ENCODE peak calls at places on chromosomes 12 and 14, in ten cellular contexts. R is A549; J is astrocyte of the spinal cord; Z is body of pancreas; V is progenitor cell of endocrine pancreas; Y is activated CD8-positive, alpha-beta T cell treated with anti-CD3 and anti-CD28 coated beads for 36 hours; B is glutamatergic neuron; Q is ovary; L is GM12865; T is Caco-2. X is an unnamed sample.

GRCh38 chr12:53054112-53054878 is 4.4 kb downstream of the TNS2 start:
- DNase-seq in R (peak; percentile 86), J (peak; percentile 89), Z (peak; percentile 98), V (peak; percentile 88), Y (peak; percentile 97), B (peak; percentile 94), Q (peak; percentile 97), L (peak; percentile 92), T (peak; percentile 98), X (peak; percentile 94)

GRCh38 chr14:34246206-34246605 is 215.8 kb downstream of the SPTSSA start:
- DNase-seq in R (no peak), J (no peak), Z (no peak), V (no peak), Y (no peak), B (no peak), Q (no peak), L (no peak), T (no peak), X (no peak)

GRCh38 chr12:6053541-6053940 is 70.9 kb downstream of the VWF start:
- DNase-seq in R (no peak), J (no peak), Z (no peak), V (no peak), Y (no peak), B (no peak), Q (no peak), L (no peak), T (peak; percentile 73), X (no peak)

GRCh38 chr12:53659011-53659551 is 16.8 kb downstream of the ATP5MC2 start:
- DNase-seq in R (peak; percentile 25), J (peak; percentile 93), Z (peak; percentile 78), V (peak; percentile 19), Y (no peak), B (no peak), Q (peak; percentile 39), L (no peak), T (peak; percentile 68), X (peak; percentile 9)

GRCh38 chr12:132099739-132100138 is 44.4 kb downstream of the DDX51 start:
- DNase-seq in R (no peak), J (no peak), Z (no peak), V (no peak), Y (no peak), B (no peak), Q (no peak), L (no peak), T (no peak), X (no peak)

GRCh38 chr12:93738199-93739058 is 61.3 kb downstream of the CRADD start:
- DNase-seq in R (no peak), J (no peak), Z (no peak), V (no peak), Y (no peak), B (no peak), Q (no peak), L (no peak), T (no peak), X (no peak)

GRCh38 chr14:68417007-68417659 is 375.7 kb downstream of the ZFP36L1 start:
- DNase-seq in R (no peak), J (no peak), Z (no peak), V (no peak), Y (no peak), B (no peak), Q (no peak), L (no peak), T (no peak), X (no peak)

GRCh38 chr12:103505371-103506236 is 9.8 kb upstream of the C12orf42 start:
- DNase-seq in R (no peak), J (peak; percentile 3), Z (no peak), V (no peak), Y (peak; percentile 92), B (no peak), Q (no peak), L (peak; percentile 97), T (no peak), X (no peak)

GRCh38 chr12:14521822-14522221 is 45.9 kb downstream of the PLBD1 start:
- DNase-seq in R (no peak), J (no peak), Z (no peak), V (no peak), Y (no peak), B (no peak), Q (no peak), L (no peak), T (no peak), X (no peak)

GRCh38 chr14:23953464-23954278 is at the start of gene DHRS4:
- DNase-seq in R (peak; percentile 64), J (peak; percentile 83), Z (peak; percentile 89), V (peak; percentile 63), Y (peak; percentile 88), B (peak; percentile 89), Q (peak; percentile 85), L (peak; percentile 89), T (peak; percentile 80), X (peak; percentile 85)

GRCh38 chr12:65962921-65963883 is 138.9 kb downstream of the HMGA2 start:
- DNase-seq in R (no peak), J (peak; percentile 75), Z (no peak), V (no peak), Y (peak; percentile 35), B (peak; percentile 56), Q (no peak), L (peak; percentile 23), T (peak; percentile 42), X (peak; percentile 16)

GRCh38 chr12:11729008-11729407 is 79.5 kb downstream of the ETV6 start:
- DNase-seq in R (no peak), J (no peak), Z (peak; percentile 90), V (no peak), Y (no peak), B (no peak), Q (no peak), L (peak; percentile 78), T (no peak), X (no peak)

GRCh38 chr14:28294834-28295440 is 471.6 kb upstream of the FOXG1 start:
- DNase-seq in R (no peak), J (peak; percentile 57), Z (no peak), V (no peak), Y (peak; percentile 2), B (no peak), Q (no peak), L (no peak), T (no peak), X (no peak)
- TF ChIP-seq CTCF in R (peak; percentile 10), J (peak; percentile 34), Z (no peak), V (peak; percentile 55), Y (no peak), B (peak; percentile 46), Q (no peak), L (no peak), T (peak; percentile 40), X (peak; percentile 14)

DNA sequence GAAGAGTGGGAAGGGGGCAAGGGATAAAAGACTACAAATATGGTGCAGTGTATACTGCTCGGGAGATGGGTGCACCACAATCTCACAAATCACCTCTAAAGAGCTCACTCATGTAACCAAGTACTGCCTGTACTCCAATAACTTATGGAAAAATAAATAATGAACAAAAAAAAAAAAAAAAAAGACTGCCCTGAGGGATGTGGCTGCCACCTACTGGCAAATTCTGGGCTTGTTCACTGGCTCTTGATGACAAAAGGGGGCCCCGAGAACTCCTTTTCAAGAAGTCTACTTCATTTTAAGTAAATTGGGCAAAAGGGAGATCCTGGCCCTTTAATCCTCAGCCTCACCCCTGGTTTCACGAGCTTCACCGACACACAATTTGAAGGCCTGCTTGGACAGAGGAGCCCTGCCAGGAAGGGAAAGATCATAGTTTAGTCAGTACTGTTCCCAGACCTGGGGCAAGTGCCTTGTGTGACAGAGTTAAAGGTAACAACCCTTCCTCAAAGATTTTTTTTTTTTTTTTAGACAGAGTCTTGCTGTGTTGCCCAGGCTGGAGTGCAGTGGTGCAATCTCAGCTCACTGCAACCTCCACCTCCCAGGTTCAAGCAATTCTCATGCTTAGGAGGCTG is 26.1 kb upstream of the STAC3 start:
- DNase-seq in R (peak; percentile 34), J (peak; percentile 21), Z (peak; percentile 23), V (no peak), Y (peak; percentile 67), B (no peak), Q (no peak), L (peak; percentile 31), T (no peak), X (no peak)
- TF ChIP-seq CTCF in R (peak; percentile 55), J (peak; percentile 59), Z (peak; percentile 17), V (peak; percentile 43), Y (peak; percentile 19), B (no peak), Q (no peak), L (peak; percentile 22), T (peak; percentile 25), X (no peak)

DNA sequence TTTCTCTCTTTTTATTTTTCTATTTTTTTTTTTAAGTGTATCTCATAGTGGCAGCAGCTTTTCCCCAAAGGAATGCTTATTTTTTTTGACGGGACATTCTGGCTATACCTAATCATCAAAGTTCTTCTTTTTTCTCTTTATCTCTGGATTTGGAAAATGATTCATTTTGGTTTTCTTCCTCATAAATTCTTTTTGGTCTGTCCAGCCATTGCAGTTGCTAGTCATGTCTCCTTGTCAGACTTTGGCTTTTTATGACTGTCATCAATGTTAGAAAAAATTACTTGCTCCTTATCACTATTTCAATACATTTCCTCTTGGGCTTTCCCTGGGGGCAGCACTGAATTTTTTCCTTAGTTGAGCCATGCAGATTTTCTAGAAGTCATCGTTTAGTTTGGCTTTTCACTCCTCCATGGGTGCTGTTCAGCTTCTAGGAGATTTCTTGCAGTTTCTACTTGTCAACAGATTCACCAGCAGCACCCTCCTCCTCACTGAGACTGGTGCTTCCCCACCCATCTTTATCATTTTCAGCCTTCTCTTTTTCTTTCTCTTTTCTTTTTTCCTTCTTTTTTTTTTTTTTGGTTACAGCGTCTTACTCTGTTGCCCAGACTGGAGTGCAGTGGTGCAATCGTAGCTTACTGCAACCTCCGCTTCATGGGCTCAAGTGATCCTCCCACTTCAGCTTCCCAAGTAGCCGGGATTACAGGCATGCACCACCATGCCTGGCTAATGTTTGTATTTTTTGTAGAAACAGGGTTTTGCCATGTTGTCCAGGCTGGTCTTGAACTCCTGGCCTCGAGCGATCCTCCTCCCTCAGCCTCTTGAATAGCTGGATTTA is 5.2 kb downstream of the ADIPOR2 start:
- DNase-seq in R (no peak), J (no peak), Z (no peak), V (no peak), Y (no peak), B (no peak), Q (no peak), L (no peak), T (no peak), X (no peak)
- TF ChIP-seq CTCF in R (no peak), J (no peak), Z (no peak), V (no peak), Y (no peak), B (no peak), Q (no peak), L (no peak), T (no peak), X (no peak)

DNA sequence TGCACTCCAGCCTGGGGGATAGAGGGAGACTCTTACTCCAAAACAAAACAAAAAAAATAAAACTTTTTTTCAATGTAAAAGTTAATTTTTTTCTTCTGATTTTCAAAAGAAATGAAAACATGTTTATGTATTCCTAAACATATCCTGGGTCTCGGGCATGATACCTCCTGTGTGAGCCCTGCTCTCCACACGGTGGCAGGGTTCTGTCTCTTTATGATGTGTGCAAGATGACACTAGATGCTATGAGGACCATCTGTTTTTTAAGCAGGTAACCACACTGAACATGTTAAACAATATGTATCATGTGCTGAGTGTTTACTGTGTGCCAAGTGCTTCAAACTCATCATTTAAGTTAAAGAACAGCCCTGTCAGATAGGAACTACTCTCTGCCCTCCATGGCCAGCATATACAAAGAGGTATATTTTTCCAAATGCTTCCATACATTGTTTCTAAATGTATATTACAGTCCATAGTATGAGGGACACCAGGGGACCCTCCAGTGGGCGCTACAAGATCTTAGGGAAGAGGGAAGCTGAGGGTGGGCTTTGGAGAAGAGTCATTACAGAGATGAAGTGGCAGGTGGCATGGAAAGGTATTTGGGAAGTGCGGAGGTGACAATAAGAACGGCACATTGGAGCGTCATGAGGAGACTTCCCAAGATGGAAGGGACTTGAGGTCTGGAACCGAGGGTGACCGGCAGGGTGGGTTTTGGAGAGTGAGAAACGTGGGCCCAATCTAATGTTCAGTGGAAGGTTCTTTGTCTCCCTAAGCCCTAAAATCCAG is 28.5 kb downstream of the FOS start:
- DNase-seq in R (peak; percentile 66), J (no peak), Z (no peak), V (no peak), Y (peak; percentile 61), B (no peak), Q (no peak), L (peak; percentile 81), T (peak; percentile 57), X (no peak)
- TF ChIP-seq CTCF in R (peak; percentile 66), J (peak; percentile 36), Z (no peak), V (peak; percentile 35), Y (no peak), B (no peak), Q (no peak), L (peak; percentile 61), T (peak; percentile 36), X (peak; percentile 40)

X was measured in nephron progenitor cell.